ENCODE peak calls at places on chromosome 2, in nine cellular contexts. One of them, this sample, is unnamed.

GRCh38 chr2:157218911-157219310 is 38.6 kb upstream of the GALNT5 start:
- DNase-seq in K562: no peak
- DNase-seq in HCT116: no peak
- DNase-seq in A549: no peak
- DNase-seq in GM23338: no peak
- DNase-seq in GM12878: no peak
- DNase-seq in SK-N-SH: no peak
- DNase-seq in Panc1: no peak
- DNase-seq in HepG2: no peak
- DNase-seq in this sample: no peak

GRCh38 chr2:208586516-208586915 is 179.9 kb downstream of the PTH2R start:
- DNase-seq in K562: no peak
- DNase-seq in HCT116: no peak
- DNase-seq in A549: no peak
- DNase-seq in GM23338: no peak
- DNase-seq in GM12878: no peak
- DNase-seq in SK-N-SH: no peak
- DNase-seq in Panc1: no peak
- DNase-seq in HepG2: no peak
- DNase-seq in this sample: no peak

GRCh38 chr2:106519767-106520166 is 32.6 kb downstream of the CD8B2 start:
- DNase-seq in K562: no peak
- DNase-seq in HCT116: no peak
- DNase-seq in A549: no peak
- DNase-seq in GM23338: no peak
- DNase-seq in GM12878: no peak
- DNase-seq in SK-N-SH: no peak
- DNase-seq in Panc1: no peak
- DNase-seq in HepG2: no peak
- DNase-seq in this sample: no peak

GRCh38 chr2:198042189-198042588 is 237.8 kb downstream of the PLCL1 start:
- DNase-seq in K562: no peak
- DNase-seq in HCT116: no peak
- DNase-seq in A549: no peak
- DNase-seq in GM23338: no peak
- DNase-seq in GM12878: no peak
- DNase-seq in SK-N-SH: no peak
- DNase-seq in Panc1: no peak
- DNase-seq in HepG2: no peak
- DNase-seq in this sample: no peak

GRCh38 chr2:221104391-221104811 is 467.7 kb downstream of the EPHA4 start:
- DNase-seq in K562: no peak
- DNase-seq in HCT116: no peak
- DNase-seq in A549: no peak
- DNase-seq in GM23338: peak
- DNase-seq in GM12878: no peak
- DNase-seq in SK-N-SH: no peak
- DNase-seq in Panc1: no peak
- DNase-seq in HepG2: no peak
- DNase-seq in this sample: no peak

GRCh38 chr2:170582747-170583463 is 132.2 kb upstream of the SP5 start:
- DNase-seq in K562: no peak
- DNase-seq in HCT116: no peak
- DNase-seq in A549: no peak
- DNase-seq in GM23338: peak
- DNase-seq in GM12878: no peak
- DNase-seq in SK-N-SH: no peak
- DNase-seq in Panc1: no peak
- DNase-seq in HepG2: no peak
- DNase-seq in this sample: no peak

GRCh38 chr2:84980263-84980983 is 9.5 kb downstream of the KCMF1 start:
- DNase-seq in K562: no peak
- DNase-seq in HCT116: no peak
- DNase-seq in A549: peak
- DNase-seq in GM23338: peak
- DNase-seq in GM12878: no peak
- DNase-seq in SK-N-SH: no peak
- DNase-seq in Panc1: no peak
- DNase-seq in HepG2: no peak
- DNase-seq in this sample: no peak

GRCh38 chr2:178807227-178808008 is at the start of gene TTN:
- DNase-seq in K562: no peak
- DNase-seq in HCT116: no peak
- DNase-seq in A549: no peak
- DNase-seq in GM23338: no peak
- DNase-seq in GM12878: no peak
- DNase-seq in SK-N-SH: no peak
- DNase-seq in Panc1: no peak
- DNase-seq in HepG2: no peak
- DNase-seq in this sample: no peak

GRCh38 chr2:113965644-113966043 is 75.8 kb downstream of the ACTR3 start:
- DNase-seq in K562: no peak
- DNase-seq in HCT116: peak
- DNase-seq in A549: peak
- DNase-seq in GM23338: peak
- DNase-seq in GM12878: no peak
- DNase-seq in SK-N-SH: no peak
- DNase-seq in Panc1: peak
- DNase-seq in HepG2: peak
- DNase-seq in this sample: peak

GRCh38 chr2:172710584-172711024 is 25.0 kb upstream of the RAPGEF4 start:
- DNase-seq in K562: peak
- DNase-seq in HCT116: no peak
- DNase-seq in A549: peak
- DNase-seq in GM23338: peak
- DNase-seq in GM12878: no peak
- DNase-seq in SK-N-SH: peak
- DNase-seq in Panc1: no peak
- DNase-seq in HepG2: peak
- DNase-seq in this sample: no peak

GRCh38 chr2:211306929-211307328 is 750.5 kb downstream of the CPS1 start:
- DNase-seq in K562: no peak
- DNase-seq in HCT116: no peak
- DNase-seq in A549: no peak
- DNase-seq in GM23338: no peak
- DNase-seq in GM12878: no peak
- DNase-seq in SK-N-SH: no peak
- DNase-seq in Panc1: no peak
- DNase-seq in HepG2: no peak
- DNase-seq in this sample: no peak

GRCh38 chr2:134465706-134466105 is 211.8 kb downstream of the MGAT5 start:
- DNase-seq in K562: no peak
- DNase-seq in HCT116: no peak
- DNase-seq in A549: no peak
- DNase-seq in GM23338: no peak
- DNase-seq in GM12878: no peak
- DNase-seq in SK-N-SH: no peak
- DNase-seq in Panc1: no peak
- DNase-seq in HepG2: no peak
- DNase-seq in this sample: no peak

GRCh38 chr2:105425936-105426625 is 27.2 kb upstream of the FHL2 start:
- DNase-seq in K562: no peak
- DNase-seq in HCT116: no peak
- DNase-seq in A549: no peak
- DNase-seq in GM23338: no peak
- DNase-seq in GM12878: no peak
- DNase-seq in SK-N-SH: peak
- DNase-seq in Panc1: no peak
- DNase-seq in HepG2: no peak
- DNase-seq in this sample: no peak

GRCh38 chr2:105418527-105418926 is 19.7 kb upstream of the FHL2 start:
- DNase-seq in K562: no peak
- DNase-seq in HCT116: no peak
- DNase-seq in A549: no peak
- DNase-seq in GM23338: no peak
- DNase-seq in GM12878: no peak
- DNase-seq in SK-N-SH: no peak
- DNase-seq in Panc1: no peak
- DNase-seq in HepG2: no peak
- DNase-seq in this sample: no peak

GRCh38 chr2:105422801-105423200 is 23.9 kb upstream of the FHL2 start:
- DNase-seq in K562: no peak
- DNase-seq in HCT116: no peak
- DNase-seq in A549: no peak
- DNase-seq in GM23338: no peak
- DNase-seq in GM12878: no peak
- DNase-seq in SK-N-SH: no peak
- DNase-seq in Panc1: no peak
- DNase-seq in HepG2: no peak
- DNase-seq in this sample: no peak

GRCh38 chr2:105417789-105418475 is 19.1 kb upstream of the FHL2 start:
- DNase-seq in K562: peak
- DNase-seq in HCT116: no peak
- DNase-seq in A549: no peak
- DNase-seq in GM23338: no peak
- DNase-seq in GM12878: no peak
- DNase-seq in SK-N-SH: no peak
- DNase-seq in Panc1: no peak
- DNase-seq in HepG2: no peak
- DNase-seq in this sample: no peak

GRCh38 chr2:105421053-105421452 is 22.2 kb upstream of the FHL2 start:
- DNase-seq in K562: no peak
- DNase-seq in HCT116: no peak
- DNase-seq in A549: no peak
- DNase-seq in GM23338: no peak
- DNase-seq in GM12878: no peak
- DNase-seq in SK-N-SH: no peak
- DNase-seq in Panc1: no peak
- DNase-seq in HepG2: no peak
- DNase-seq in this sample: no peak
- H3K4me3 ChIP-seq in K562: no peak
- H3K4me3 ChIP-seq in HCT116: no peak
- H3K4me3 ChIP-seq in A549: no peak
- H3K4me3 ChIP-seq in GM23338: no peak
- H3K4me3 ChIP-seq in GM12878: no peak
- H3K4me3 ChIP-seq in SK-N-SH: no peak
- H3K4me3 ChIP-seq in Panc1: no peak
- H3K4me3 ChIP-seq in HepG2: no peak
- H3K4me3 ChIP-seq in this sample: no peak

DNA sequence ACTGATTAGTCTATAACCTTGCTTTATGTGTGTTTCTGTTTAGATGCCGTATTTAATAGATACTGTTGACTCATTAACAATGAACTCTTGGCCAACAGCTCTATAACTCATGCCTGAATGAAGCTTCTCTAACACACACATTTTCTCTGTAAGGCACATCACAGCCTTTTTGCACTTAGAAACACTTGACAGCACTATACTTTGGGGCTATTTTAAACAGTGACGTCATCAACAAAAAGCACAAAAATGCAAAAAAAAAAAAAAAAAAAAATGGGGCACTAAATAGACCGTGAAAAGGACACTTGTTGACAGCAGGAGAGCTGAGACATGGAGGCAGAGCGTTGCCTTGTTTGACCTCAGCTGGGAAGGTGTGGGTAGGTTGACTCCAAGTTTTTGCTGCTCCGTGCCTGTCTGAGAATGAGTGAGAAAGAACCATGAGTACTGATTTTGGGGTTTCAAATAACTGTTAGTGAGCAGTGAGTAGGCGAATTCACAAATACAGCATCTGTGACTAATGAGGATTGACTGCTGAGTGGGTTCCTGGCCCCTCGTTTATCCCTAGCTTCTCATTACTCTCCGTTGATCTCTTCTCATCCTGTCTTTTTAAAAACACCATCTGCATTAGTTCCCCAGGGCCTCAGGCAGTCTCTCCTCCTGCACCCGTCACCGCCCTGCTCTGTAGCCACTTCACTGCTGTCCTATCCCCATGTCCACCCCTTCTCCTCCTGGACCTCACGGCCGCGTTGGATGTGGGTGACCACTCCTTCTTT is 24.4 kb downstream of the SPP2 start:
- DNase-seq in K562: no peak
- DNase-seq in HCT116: no peak
- DNase-seq in A549: no peak
- DNase-seq in GM23338: no peak
- DNase-seq in GM12878: no peak
- DNase-seq in SK-N-SH: no peak
- DNase-seq in Panc1: no peak
- DNase-seq in HepG2: no peak
- DNase-seq in this sample: no peak
- TF ChIP-seq REST in K562: no peak
- TF ChIP-seq REST in HCT116: no peak
- TF ChIP-seq REST in A549: no peak
- TF ChIP-seq REST in GM23338: no peak
- TF ChIP-seq REST in GM12878: no peak
- TF ChIP-seq REST in SK-N-SH: no peak
- TF ChIP-seq REST in Panc1: no peak
- TF ChIP-seq REST in HepG2: no peak
- TF ChIP-seq REST in this sample: no peak

DNA sequence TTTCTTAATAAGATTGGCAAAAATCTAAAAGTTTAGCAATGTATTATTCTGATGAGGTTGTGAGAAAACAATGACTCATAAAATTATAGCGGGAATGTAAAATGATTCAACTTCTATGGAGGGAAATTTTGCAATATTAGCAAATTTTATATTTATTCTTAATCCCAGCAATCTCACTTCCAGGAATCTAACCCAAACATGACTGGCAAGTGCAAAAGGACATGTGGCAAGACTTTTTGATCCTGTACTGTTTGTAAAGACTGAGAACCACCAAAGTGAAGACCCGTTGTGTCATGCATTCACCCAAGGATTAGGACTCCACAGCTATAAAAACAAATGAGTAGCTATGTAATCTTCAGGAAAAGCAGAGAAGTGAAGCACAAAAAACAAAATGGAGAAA is 234.8 kb upstream of the KYNU start:
- DNase-seq in K562: no peak
- DNase-seq in HCT116: no peak
- DNase-seq in A549: no peak
- DNase-seq in GM23338: no peak
- DNase-seq in GM12878: no peak
- DNase-seq in SK-N-SH: no peak
- DNase-seq in Panc1: no peak
- DNase-seq in HepG2: no peak
- DNase-seq in this sample: no peak
- H3K4me3 ChIP-seq in K562: no peak
- H3K4me3 ChIP-seq in HCT116: no peak
- H3K4me3 ChIP-seq in A549: no peak
- H3K4me3 ChIP-seq in GM23338: no peak
- H3K4me3 ChIP-seq in GM12878: no peak
- H3K4me3 ChIP-seq in SK-N-SH: no peak
- H3K4me3 ChIP-seq in Panc1: no peak
- H3K4me3 ChIP-seq in HepG2: no peak
- H3K4me3 ChIP-seq in this sample: no peak

DNA sequence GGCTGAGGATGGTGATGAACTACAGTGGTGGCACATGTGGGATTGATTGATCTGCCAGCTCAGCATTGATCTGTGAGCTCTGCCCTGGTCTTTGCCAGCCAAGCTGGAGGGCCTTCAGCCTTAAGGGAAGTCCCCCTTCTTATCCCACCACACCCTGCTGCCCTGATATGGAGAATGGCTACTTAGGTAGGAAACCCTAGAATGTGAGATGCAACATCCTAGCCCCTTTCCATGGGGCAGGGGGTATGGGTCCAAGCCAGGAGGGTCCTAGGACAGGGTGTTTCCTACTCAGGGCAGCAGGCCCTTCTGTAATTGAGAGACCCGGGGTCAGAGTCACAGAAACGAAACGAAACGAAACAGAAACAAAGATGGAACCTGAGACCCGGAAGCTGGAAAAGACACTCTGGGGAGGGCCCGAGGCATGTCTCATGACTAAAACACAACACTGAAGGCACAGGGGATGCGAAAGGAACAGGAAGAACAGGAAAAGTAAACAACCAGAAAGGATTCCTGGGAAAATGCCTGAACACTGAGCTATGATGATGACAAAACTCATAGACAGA is 16.9 kb upstream of the SULT1C2 start:
- DNase-seq in K562: peak
- DNase-seq in HCT116: no peak
- DNase-seq in A549: peak
- DNase-seq in GM23338: no peak
- DNase-seq in GM12878: no peak
- DNase-seq in SK-N-SH: no peak
- DNase-seq in Panc1: no peak
- DNase-seq in HepG2: peak
- DNase-seq in this sample: no peak
- TF ChIP-seq REST in K562: no peak
- TF ChIP-seq REST in HCT116: no peak
- TF ChIP-seq REST in A549: no peak
- TF ChIP-seq REST in GM23338: no peak
- TF ChIP-seq REST in GM12878: no peak
- TF ChIP-seq REST in SK-N-SH: no peak
- TF ChIP-seq REST in Panc1: no peak
- TF ChIP-seq REST in HepG2: no peak
- TF ChIP-seq REST in this sample: no peak